ENCODE peak calls at places on chromosomes 3 and 15, in seven cellular contexts. A is GM12864, K is AG04449, C is tibial artery, Z is aorta, L is heart left ventricle, E is dorsolateral prefrontal cortex. M is an unnamed sample.

GRCh38 chr3:66153471-66153870 is 67.3 kb upstream of the SLC25A26 start:
- DNase-seq in A (no peak), K (no peak), C (no peak), Z (no peak), L (no peak), E (peak), M (no peak)

GRCh38 chr3:152400912-152401311 is 132.2 kb downstream of the MBNL1 start:
- DNase-seq in A (no peak), K (peak), C (no peak), Z (no peak), L (no peak), E (no peak), M (no peak)

GRCh38 chr3:119294889-119295769 is 946 bp downstream of the ARHGAP31 start:
- DNase-seq in A (no peak), K (no peak), C (peak), Z (peak), L (peak), E (no peak), M (no peak)

GRCh38 chr15:68730491-68731317 is 90.0 kb downstream of the ANP32A start:
- DNase-seq in A (peak), K (no peak), C (peak), Z (no peak), L (peak), E (peak), M (no peak)

GRCh38 chr15:75065467-75065850 is 42.1 kb downstream of the PPCDC start:
- DNase-seq in A (no peak), K (no peak), C (no peak), Z (no peak), L (peak), E (no peak), M (no peak)

GRCh38 chr15:92618121-92618520 is 37.5 kb downstream of the FAM174B start:
- DNase-seq in A (no peak), K (no peak), C (peak), Z (no peak), L (peak), E (no peak), M (no peak)

GRCh38 chr15:30791239-30791638 is 112.5 kb upstream of the FAN1 start:
- DNase-seq in A (no peak), K (no peak), C (no peak), Z (no peak), L (no peak), E (no peak), M (no peak)

GRCh38 chr3:137174514-137174913 is 216.7 kb downstream of the IL20RB start:
- DNase-seq in A (no peak), K (no peak), C (no peak), Z (no peak), L (no peak), E (no peak), M (no peak)

GRCh38 chr3:124230432-124230831 is 238.5 kb upstream of the ROPN1 start:
- DNase-seq in A (no peak), K (no peak), C (no peak), Z (no peak), L (no peak), E (no peak), M (no peak)

GRCh38 chr3:141412936-141413354 is 44.6 kb downstream of the ZBTB38 start:
- DNase-seq in A (no peak), K (no peak), C (peak), Z (peak), L (peak), E (peak), M (no peak)

GRCh38 chr3:169232863-169233262 is 430.6 kb downstream of the MECOM start:
- DNase-seq in A (no peak), K (no peak), C (no peak), Z (no peak), L (no peak), E (no peak), M (no peak)

GRCh38 chr3:101202640-101203039 is 117.7 kb downstream of the IMPG2 start:
- DNase-seq in A (no peak), K (no peak), C (no peak), Z (no peak), L (no peak), E (no peak), M (no peak)

GRCh38 chr3:183650554-183650953 is 15.1 kb downstream of the KLHL24 start:
- DNase-seq in A (no peak), K (peak), C (no peak), Z (no peak), L (no peak), E (no peak), M (no peak)

GRCh38 chr3:102181202-102181920 is 253.5 kb upstream of the ZPLD1 start:
- DNase-seq in A (no peak), K (peak), C (no peak), Z (no peak), L (no peak), E (no peak), M (peak)

GRCh38 chr3:105328338-105328730 is 38.4 kb upstream of the ALCAM start:
- DNase-seq in A (no peak), K (no peak), C (no peak), Z (no peak), L (no peak), E (no peak), M (no peak)

GRCh38 chr3:105332961-105333360 is 33.7 kb upstream of the ALCAM start:
- DNase-seq in A (no peak), K (no peak), C (no peak), Z (no peak), L (no peak), E (no peak), M (no peak)

GRCh38 chr3:105322570-105323273 is 44.0 kb upstream of the ALCAM start:
- DNase-seq in A (peak), K (no peak), C (no peak), Z (no peak), L (no peak), E (no peak), M (no peak)

GRCh38 chr3:105323274-105323599 is 43.5 kb upstream of the ALCAM start:
- DNase-seq in A (no peak), K (no peak), C (no peak), Z (no peak), L (no peak), E (no peak), M (no peak)

GRCh38 chr3:105327662-105328337 is 38.9 kb upstream of the ALCAM start:
- DNase-seq in A (no peak), K (no peak), C (no peak), Z (no peak), L (no peak), E (no peak), M (no peak)
- H3K4me3 ChIP-seq in A (no peak), K (no peak), C (no peak), Z (no peak), L (no peak), E (no peak), M (no peak)

DNA sequence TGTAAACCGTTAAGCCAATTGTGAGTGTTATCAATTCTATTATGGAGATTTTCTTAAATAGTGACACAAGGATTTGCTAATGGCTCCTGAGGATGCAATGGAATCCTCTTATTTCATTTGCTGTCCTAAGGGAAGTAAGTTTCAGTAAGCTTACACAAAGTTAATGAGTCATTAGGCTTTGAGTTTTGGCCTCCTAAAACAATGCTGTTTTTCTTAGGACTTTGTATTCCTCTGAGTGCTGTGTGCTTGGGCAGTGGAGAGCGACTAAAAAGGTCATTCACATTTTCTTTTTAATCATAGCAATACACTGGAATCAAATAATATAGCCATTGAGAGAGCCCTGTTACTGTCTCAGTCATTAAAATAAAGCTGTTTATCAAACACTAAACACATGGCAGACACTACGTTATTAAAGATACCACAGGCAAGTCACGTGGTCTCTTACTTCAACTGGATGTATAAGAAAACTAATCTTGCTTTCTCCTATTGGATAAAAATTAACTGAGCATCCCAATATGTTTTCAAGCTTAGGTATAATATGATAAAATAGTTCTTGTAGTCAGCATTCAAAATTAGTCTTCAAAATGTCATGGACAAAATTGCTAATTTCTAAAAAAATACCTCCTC is 290.8 kb downstream of the NLGN1 start:
- DNase-seq in A (no peak), K (no peak), C (no peak), Z (no peak), L (no peak), E (no peak), M (no peak)
- H3K4me3 ChIP-seq in A (no peak), K (no peak), C (no peak), Z (no peak), L (no peak), E (no peak), M (no peak)

DNA sequence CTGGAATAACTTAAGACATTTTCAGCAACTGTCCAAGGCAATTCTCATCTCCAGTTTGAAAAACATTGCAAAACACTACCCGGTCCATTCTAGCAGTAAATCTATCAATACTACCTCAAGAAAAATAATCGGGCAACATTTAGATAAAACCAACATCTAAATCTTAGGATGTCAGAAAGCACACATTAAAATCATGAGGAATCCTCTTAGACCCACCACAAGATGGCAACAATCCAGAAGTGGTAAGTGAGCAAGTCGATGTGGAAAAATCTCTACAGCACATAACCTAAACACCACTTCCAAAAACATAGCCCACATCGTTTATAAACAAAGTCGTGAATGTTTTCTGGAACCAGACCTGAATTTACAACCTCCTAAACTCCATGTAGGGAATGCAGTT is 5.7 kb downstream of the PLCH1 start:
- DNase-seq in A (no peak), K (no peak), C (no peak), Z (no peak), L (no peak), E (no peak), M (no peak)
- H3K4me3 ChIP-seq in A (no peak), K (no peak), C (no peak), Z (no peak), L (no peak), E (no peak), M (no peak)

GRCh38 chr15:61653110-61653509 is 407.1 kb downstream of the VPS13C start:
- DNase-seq in A (no peak), K (no peak), C (peak), Z (peak), L (peak), E (no peak), M (no peak)
- H3K4me3 ChIP-seq in A (no peak), K (no peak), C (peak), Z (no peak), L (no peak), E (no peak), M (no peak)

DNA sequence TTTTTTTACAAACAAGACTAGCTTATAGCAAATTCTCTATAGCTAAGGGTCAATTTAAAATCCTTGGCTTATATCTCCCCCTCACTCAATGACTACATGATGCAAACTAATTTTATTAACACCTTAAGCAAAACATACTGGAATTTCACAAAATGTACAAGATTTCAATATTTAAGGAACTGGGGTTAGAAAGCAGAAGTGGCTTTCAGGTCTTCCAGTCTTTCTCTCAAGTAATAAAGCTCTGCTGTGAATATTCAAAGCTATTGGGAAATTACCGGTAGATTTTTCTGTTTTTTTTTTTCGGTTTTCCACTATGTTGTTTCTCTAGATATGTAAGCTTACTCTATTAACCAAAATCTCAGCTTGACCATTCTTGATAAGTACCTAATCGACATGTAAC is 3.9 kb downstream of the EPM2AIP1 start:
- DNase-seq in A (no peak), K (no peak), C (no peak), Z (no peak), L (no peak), E (no peak), M (no peak)
- H3K4me3 ChIP-seq in A (peak), K (no peak), C (peak), Z (peak), L (no peak), E (peak), M (no peak)

GRCh38 chr15:32729700-32730099 is 11.9 kb downstream of the GREM1 start:
- DNase-seq in A (no peak), K (no peak), C (no peak), Z (no peak), L (no peak), E (no peak), M (no peak)

GRCh38 chr15:32732574-32733157 is 14.9 kb downstream of the GREM1 start:
- DNase-seq in A (no peak), K (no peak), C (no peak), Z (no peak), L (no peak), E (no peak), M (no peak)

GRCh38 chr15:32735948-32736347 is 18.1 kb downstream of the GREM1 start:
- DNase-seq in A (no peak), K (no peak), C (no peak), Z (no peak), L (no peak), E (no peak), M (no peak)

GRCh38 chr15:32733276-32733675 is 15.5 kb downstream of the GREM1 start:
- DNase-seq in A (no peak), K (no peak), C (no peak), Z (no peak), L (no peak), E (no peak), M (no peak)

DNA sequence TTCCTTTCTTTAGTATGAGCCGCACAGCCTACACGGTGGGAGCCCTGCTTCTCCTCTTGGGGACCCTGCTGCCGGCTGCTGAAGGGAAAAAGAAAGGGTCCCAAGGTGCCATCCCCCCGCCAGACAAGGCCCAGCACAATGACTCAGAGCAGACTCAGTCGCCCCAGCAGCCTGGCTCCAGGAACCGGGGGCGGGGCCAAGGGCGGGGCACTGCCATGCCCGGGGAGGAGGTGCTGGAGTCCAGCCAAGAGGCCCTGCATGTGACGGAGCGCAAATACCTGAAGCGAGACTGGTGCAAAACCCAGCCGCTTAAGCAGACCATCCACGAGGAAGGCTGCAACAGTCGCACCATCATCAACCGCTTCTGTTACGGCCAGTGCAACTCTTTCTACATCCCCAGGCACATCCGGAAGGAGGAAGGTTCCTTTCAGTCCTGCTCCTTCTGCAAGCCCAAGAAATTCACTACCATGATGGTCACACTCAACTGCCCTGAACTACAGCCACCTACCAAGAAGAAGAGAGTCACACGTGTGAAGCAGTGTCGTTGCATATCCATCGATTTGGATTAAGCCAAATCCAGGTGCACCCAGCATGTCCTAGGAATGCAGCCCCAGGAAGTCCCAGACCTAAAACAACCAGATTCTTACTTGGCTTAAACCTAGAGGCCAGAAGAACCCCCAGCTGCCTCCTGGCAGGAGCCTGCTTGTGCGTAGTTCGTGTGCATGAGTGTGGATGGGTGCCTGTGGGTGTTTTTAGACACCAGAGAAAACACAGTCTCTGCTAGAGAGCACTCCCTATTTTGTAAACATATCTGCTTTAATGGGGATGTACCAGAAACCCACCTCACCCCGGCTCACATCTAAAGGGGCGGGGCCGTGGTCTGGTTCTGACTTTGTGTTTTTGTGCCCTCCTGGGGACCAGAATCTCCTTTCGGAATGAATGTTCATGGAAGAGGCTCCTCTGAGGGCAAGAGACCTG is 13.2 kb downstream of the GREM1 start:
- DNase-seq in A (no peak), K (no peak), C (no peak), Z (no peak), L (no peak), E (no peak), M (no peak)
- H3K4me3 ChIP-seq in A (no peak), K (no peak), C (no peak), Z (no peak), L (no peak), E (no peak), M (no peak)

DNA sequence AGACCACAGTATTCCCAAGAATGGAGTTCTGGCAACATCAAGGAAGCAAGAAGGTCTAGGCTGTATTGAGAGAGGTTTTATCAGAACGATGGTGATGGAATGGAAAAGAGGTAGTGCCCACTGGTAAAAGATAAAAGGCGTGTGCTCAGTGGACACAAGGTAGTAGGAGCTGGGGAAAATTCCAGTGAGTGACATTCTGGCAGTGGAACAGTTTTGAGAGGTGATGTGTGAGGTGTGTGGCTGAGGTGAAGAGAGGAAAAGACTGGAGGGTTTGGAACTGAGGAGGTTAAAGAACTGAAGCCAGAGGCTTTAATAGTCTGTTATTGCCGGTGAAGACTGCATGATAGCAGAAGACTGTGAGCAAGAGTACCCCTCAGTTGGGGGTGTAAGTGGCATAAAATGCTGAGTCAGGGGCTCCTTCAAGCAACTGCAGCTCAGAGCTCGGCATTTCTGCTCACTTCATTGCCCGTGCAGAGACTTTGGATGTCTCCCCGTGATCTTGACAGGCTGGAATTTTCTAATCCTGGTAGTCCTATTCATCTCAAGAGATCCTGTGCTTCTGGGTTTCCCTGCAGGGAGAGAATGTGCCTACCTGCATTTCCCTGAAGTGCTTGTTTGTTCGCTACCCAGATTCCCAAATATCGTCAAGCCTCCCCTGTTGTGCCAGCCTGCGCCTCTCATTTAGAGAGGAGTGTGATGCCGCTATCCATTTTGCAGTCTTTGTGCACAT is 191.0 kb downstream of the SATB1 start:
- DNase-seq in A (no peak), K (no peak), C (no peak), Z (no peak), L (no peak), E (no peak), M (no peak)
- H3K4me3 ChIP-seq in A (no peak), K (no peak), C (no peak), Z (no peak), L (no peak), E (no peak), M (no peak)

GRCh38 chr3:39332525-39332924 is 3.0 kb downstream of the CCR8 start:
- DNase-seq in A (no peak), K (no peak), C (no peak), Z (no peak), L (peak), E (no peak), M (no peak)

GRCh38 chr3:39329493-39329892 is at the start of gene CCR8:
- DNase-seq in A (no peak), K (no peak), C (no peak), Z (no peak), L (no peak), E (no peak), M (no peak)

GRCh38 chr3:39327746-39328349 is 1.7 kb upstream of the CCR8 start:
- DNase-seq in A (no peak), K (no peak), C (no peak), Z (no peak), L (no peak), E (no peak), M (no peak)

GRCh38 chr3:39333607-39334006 is 4.1 kb downstream of the CCR8 start:
- DNase-seq in A (no peak), K (no peak), C (no peak), Z (no peak), L (no peak), E (no peak), M (no peak)

GRCh38 chr3:39330824-39331223 is 1.3 kb downstream of the CCR8 start:
- DNase-seq in A (no peak), K (no peak), C (no peak), Z (no peak), L (no peak), E (no peak), M (no peak)
- H3K4me3 ChIP-seq in A (no peak), K (no peak), C (no peak), Z (no peak), L (no peak), E (no peak), M (no peak)

DNA sequence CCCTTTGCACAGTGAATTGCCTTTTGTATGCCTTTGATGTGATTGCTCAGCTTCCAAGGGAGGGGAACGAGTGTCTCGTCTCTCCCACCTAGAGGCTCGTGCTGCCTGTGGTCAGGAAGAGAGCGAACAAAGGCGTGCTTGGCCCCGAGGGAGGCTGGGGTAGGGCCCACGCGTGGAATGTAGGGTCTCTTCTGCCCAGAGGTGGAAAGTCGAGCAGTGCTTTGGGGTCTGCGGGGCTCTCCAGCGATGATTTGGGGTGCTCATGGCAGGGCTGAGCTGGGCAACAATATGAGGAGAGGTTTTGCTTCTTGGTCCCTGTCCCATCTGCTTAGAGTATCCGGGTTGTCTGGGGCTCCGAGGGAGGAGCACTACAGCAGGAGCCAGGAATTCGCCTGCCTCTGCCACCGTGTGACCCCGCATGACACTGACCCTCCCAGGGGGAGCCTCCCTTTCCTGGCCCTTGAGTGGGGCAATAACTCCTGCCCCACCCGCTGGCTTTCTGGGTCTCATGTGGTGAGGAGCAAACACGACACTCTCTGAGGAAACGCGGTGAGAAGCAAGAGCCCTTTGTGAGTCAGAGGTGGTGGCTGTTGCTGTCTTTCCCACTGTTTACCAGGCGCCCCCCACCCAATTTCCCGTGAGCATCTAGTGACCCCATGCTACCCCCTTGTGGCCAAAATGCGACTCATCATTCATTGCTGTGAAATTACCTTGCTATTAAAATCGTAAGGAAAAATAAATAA is 29.6 kb downstream of the CCNL1 start:
- DNase-seq in A (no peak), K (no peak), C (peak), Z (peak), L (peak), E (peak), M (peak)
- H3K4me3 ChIP-seq in A (no peak), K (no peak), C (no peak), Z (no peak), L (no peak), E (peak), M (no peak)

M was measured in skeletal muscle cell.